ENCODE peak calls at places on chromosomes 12 and 14, in eight cellular contexts. One of them, this sample, is unnamed.

GRCh38 chr14:68210729-68211299 is 391.2 kb downstream of the RAD51B start:
- DNase-seq in tibial nerve: no peak
- DNase-seq in sigmoid colon: no peak
- DNase-seq in stomach: no peak
- DNase-seq in IMR-90: peak
- DNase-seq in lower leg skin: no peak
- DNase-seq in K562: peak
- DNase-seq in A549: no peak
- DNase-seq in this sample: peak

GRCh38 chr12:121139301-121139700 is 6.6 kb downstream of the P2RX7 start:
- DNase-seq in sigmoid colon: no peak
- DNase-seq in A549: no peak
- DNase-seq in K562: no peak
- DNase-seq in stomach: no peak
- DNase-seq in IMR-90: no peak
- DNase-seq in tibial nerve: no peak
- DNase-seq in lower leg skin: no peak
- DNase-seq in this sample: no peak

GRCh38 chr14:23094666-23095195 is at the start of gene ACIN1:
- DNase-seq in lower leg skin: no peak
- DNase-seq in tibial nerve: peak
- DNase-seq in sigmoid colon: peak
- DNase-seq in IMR-90: peak
- DNase-seq in stomach: peak
- DNase-seq in A549: no peak
- DNase-seq in K562: peak
- DNase-seq in this sample: no peak

GRCh38 chr14:56116128-56116900 is 1.9 kb upstream of the PELI2 start:
- DNase-seq in stomach: no peak
- DNase-seq in A549: no peak
- DNase-seq in IMR-90: no peak
- DNase-seq in K562: no peak
- DNase-seq in lower leg skin: no peak
- DNase-seq in tibial nerve: peak
- DNase-seq in sigmoid colon: peak
- DNase-seq in this sample: peak

GRCh38 chr12:94980577-94980976 is 22.9 kb downstream of the NDUFA12 start:
- DNase-seq in A549: no peak
- DNase-seq in K562: no peak
- DNase-seq in lower leg skin: no peak
- DNase-seq in sigmoid colon: no peak
- DNase-seq in tibial nerve: no peak
- DNase-seq in stomach: no peak
- DNase-seq in IMR-90: peak
- DNase-seq in this sample: no peak

GRCh38 chr12:84455598-84455997 is 457.0 kb downstream of the SLC6A15 start:
- DNase-seq in A549: no peak
- DNase-seq in sigmoid colon: no peak
- DNase-seq in tibial nerve: no peak
- DNase-seq in stomach: no peak
- DNase-seq in K562: no peak
- DNase-seq in IMR-90: no peak
- DNase-seq in lower leg skin: no peak
- DNase-seq in this sample: no peak

GRCh38 chr12:124687695-124688301 is 120.4 kb upstream of the NCOR2 start:
- DNase-seq in sigmoid colon: no peak
- DNase-seq in IMR-90: no peak
- DNase-seq in stomach: no peak
- DNase-seq in A549: no peak
- DNase-seq in tibial nerve: peak
- DNase-seq in lower leg skin: no peak
- DNase-seq in K562: no peak
- DNase-seq in this sample: peak

GRCh38 chr12:8554451-8555195 is 13.9 kb upstream of the CLEC4E start:
- DNase-seq in lower leg skin: no peak
- DNase-seq in sigmoid colon: no peak
- DNase-seq in IMR-90: peak
- DNase-seq in K562: no peak
- DNase-seq in tibial nerve: no peak
- DNase-seq in A549: no peak
- DNase-seq in stomach: no peak
- DNase-seq in this sample: no peak

GRCh38 chr12:132248439-132249157 is 80.8 kb downstream of the GALNT9 start:
- DNase-seq in A549: no peak
- DNase-seq in K562: no peak
- DNase-seq in lower leg skin: no peak
- DNase-seq in tibial nerve: no peak
- DNase-seq in sigmoid colon: no peak
- DNase-seq in stomach: no peak
- DNase-seq in IMR-90: peak
- DNase-seq in this sample: no peak

GRCh38 chr12:28235017-28235416 is 44.8 kb downstream of the CCDC91 start:
- DNase-seq in sigmoid colon: no peak
- DNase-seq in A549: no peak
- DNase-seq in IMR-90: no peak
- DNase-seq in K562: no peak
- DNase-seq in tibial nerve: no peak
- DNase-seq in stomach: no peak
- DNase-seq in lower leg skin: no peak
- DNase-seq in this sample: peak

GRCh38 chr12:19003110-19003509 is 126.4 kb upstream of the PLEKHA5 start:
- DNase-seq in IMR-90: no peak
- DNase-seq in stomach: no peak
- DNase-seq in tibial nerve: no peak
- DNase-seq in lower leg skin: no peak
- DNase-seq in sigmoid colon: no peak
- DNase-seq in A549: no peak
- DNase-seq in K562: no peak
- DNase-seq in this sample: no peak

GRCh38 chr12:38669530-38669929 is 235.9 kb downstream of the CPNE8 start:
- DNase-seq in K562: no peak
- DNase-seq in sigmoid colon: no peak
- DNase-seq in IMR-90: no peak
- DNase-seq in stomach: no peak
- DNase-seq in tibial nerve: no peak
- DNase-seq in A549: no peak
- DNase-seq in lower leg skin: no peak
- DNase-seq in this sample: peak

GRCh38 chr12:130829391-130830245 is 9.4 kb downstream of the STX2 start:
- DNase-seq in tibial nerve: no peak
- DNase-seq in A549: no peak
- DNase-seq in stomach: no peak
- DNase-seq in lower leg skin: peak
- DNase-seq in IMR-90: no peak
- DNase-seq in K562: no peak
- DNase-seq in sigmoid colon: no peak
- DNase-seq in this sample: no peak

GRCh38 chr14:103372552-103373304 is 12.5 kb upstream of the MARK3 start:
- DNase-seq in stomach: peak
- DNase-seq in tibial nerve: no peak
- DNase-seq in lower leg skin: no peak
- DNase-seq in sigmoid colon: peak
- DNase-seq in K562: peak
- DNase-seq in A549: peak
- DNase-seq in IMR-90: peak
- DNase-seq in this sample: peak

GRCh38 chr12:7712841-7713442 is 1.7 kb downstream of the DPPA3 start:
- DNase-seq in sigmoid colon: no peak
- DNase-seq in lower leg skin: no peak
- DNase-seq in tibial nerve: no peak
- DNase-seq in A549: no peak
- DNase-seq in stomach: no peak
- DNase-seq in IMR-90: no peak
- DNase-seq in K562: no peak
- DNase-seq in this sample: no peak

GRCh38 chr12:3973939-3974644 is 100.9 kb upstream of the PARP11 start:
- DNase-seq in A549: no peak
- DNase-seq in sigmoid colon: no peak
- DNase-seq in IMR-90: no peak
- DNase-seq in stomach: no peak
- DNase-seq in tibial nerve: no peak
- DNase-seq in lower leg skin: peak
- DNase-seq in K562: no peak
- DNase-seq in this sample: no peak

GRCh38 chr12:2624543-2625266 is 170.1 kb upstream of the FKBP4 start:
- DNase-seq in IMR-90: peak
- DNase-seq in K562: peak
- DNase-seq in A549: no peak
- DNase-seq in stomach: no peak
- DNase-seq in tibial nerve: no peak
- DNase-seq in sigmoid colon: no peak
- DNase-seq in lower leg skin: no peak
- DNase-seq in this sample: peak

GRCh38 chr12:79296871-79297270 is 393.9 kb downstream of the PAWR start:
- DNase-seq in IMR-90: no peak
- DNase-seq in sigmoid colon: no peak
- DNase-seq in stomach: no peak
- DNase-seq in lower leg skin: no peak
- DNase-seq in tibial nerve: no peak
- DNase-seq in A549: no peak
- DNase-seq in K562: no peak
- DNase-seq in this sample: no peak

GRCh38 chr12:117228239-117228638 is 38.0 kb upstream of the FBXO21 start:
- DNase-seq in A549: peak
- DNase-seq in stomach: no peak
- DNase-seq in IMR-90: no peak
- DNase-seq in K562: no peak
- DNase-seq in lower leg skin: no peak
- DNase-seq in tibial nerve: no peak
- DNase-seq in sigmoid colon: no peak
- DNase-seq in this sample: no peak

GRCh38 chr12:71846322-71846940 is 6.9 kb downstream of the TBC1D15 start:
- DNase-seq in tibial nerve: no peak
- DNase-seq in IMR-90: peak
- DNase-seq in lower leg skin: no peak
- DNase-seq in A549: no peak
- DNase-seq in K562: no peak
- DNase-seq in sigmoid colon: no peak
- DNase-seq in stomach: no peak
- DNase-seq in this sample: peak

GRCh38 chr14:100629696-100630095 is 42.5 kb upstream of the BEGAIN start:
- DNase-seq in sigmoid colon: no peak
- DNase-seq in IMR-90: no peak
- DNase-seq in lower leg skin: no peak
- DNase-seq in tibial nerve: no peak
- DNase-seq in stomach: no peak
- DNase-seq in A549: no peak
- DNase-seq in K562: no peak
- DNase-seq in this sample: no peak

GRCh38 chr12:26372856-26373255 is 177.5 kb downstream of the SSPN start:
- DNase-seq in stomach: no peak
- DNase-seq in IMR-90: no peak
- DNase-seq in lower leg skin: no peak
- DNase-seq in A549: no peak
- DNase-seq in K562: no peak
- DNase-seq in tibial nerve: no peak
- DNase-seq in sigmoid colon: no peak
- DNase-seq in this sample: no peak

GRCh38 chr14:33589334-33589733 is 361.5 kb downstream of the EGLN3 start:
- DNase-seq in A549: no peak
- DNase-seq in K562: no peak
- DNase-seq in stomach: peak
- DNase-seq in lower leg skin: no peak
- DNase-seq in sigmoid colon: no peak
- DNase-seq in IMR-90: peak
- DNase-seq in tibial nerve: no peak
- DNase-seq in this sample: no peak

GRCh38 chr12:105214141-105214540 is 21.8 kb downstream of the APPL2 start:
- DNase-seq in tibial nerve: no peak
- DNase-seq in stomach: no peak
- DNase-seq in IMR-90: peak
- DNase-seq in sigmoid colon: no peak
- DNase-seq in A549: no peak
- DNase-seq in K562: no peak
- DNase-seq in lower leg skin: no peak
- DNase-seq in this sample: no peak

GRCh38 chr14:53848851-53849250 is 107.8 kb downstream of the BMP4 start:
- DNase-seq in A549: no peak
- DNase-seq in stomach: no peak
- DNase-seq in IMR-90: no peak
- DNase-seq in K562: no peak
- DNase-seq in tibial nerve: no peak
- DNase-seq in sigmoid colon: no peak
- DNase-seq in lower leg skin: no peak
- DNase-seq in this sample: no peak
- TF ChIP-seq POLR2A in A549: no peak
- TF ChIP-seq POLR2A in stomach: no peak
- TF ChIP-seq POLR2A in IMR-90: no peak
- TF ChIP-seq POLR2A in K562: no peak
- TF ChIP-seq POLR2A in tibial nerve: no peak
- TF ChIP-seq POLR2A in sigmoid colon: no peak
- TF ChIP-seq POLR2A in lower leg skin: no peak
- TF ChIP-seq POLR2A in this sample: no peak

GRCh38 chr12:99259040-99259934 is 388.3 kb upstream of the GARIN6 start:
- DNase-seq in K562: no peak
- DNase-seq in tibial nerve: no peak
- DNase-seq in sigmoid colon: no peak
- DNase-seq in IMR-90: no peak
- DNase-seq in stomach: no peak
- DNase-seq in lower leg skin: no peak
- DNase-seq in A549: no peak
- DNase-seq in this sample: no peak
- TF ChIP-seq POLR2A in K562: no peak
- TF ChIP-seq POLR2A in tibial nerve: no peak
- TF ChIP-seq POLR2A in sigmoid colon: no peak
- TF ChIP-seq POLR2A in IMR-90: no peak
- TF ChIP-seq POLR2A in stomach: no peak
- TF ChIP-seq POLR2A in lower leg skin: no peak
- TF ChIP-seq POLR2A in A549: no peak
- TF ChIP-seq POLR2A in this sample: no peak

DNA sequence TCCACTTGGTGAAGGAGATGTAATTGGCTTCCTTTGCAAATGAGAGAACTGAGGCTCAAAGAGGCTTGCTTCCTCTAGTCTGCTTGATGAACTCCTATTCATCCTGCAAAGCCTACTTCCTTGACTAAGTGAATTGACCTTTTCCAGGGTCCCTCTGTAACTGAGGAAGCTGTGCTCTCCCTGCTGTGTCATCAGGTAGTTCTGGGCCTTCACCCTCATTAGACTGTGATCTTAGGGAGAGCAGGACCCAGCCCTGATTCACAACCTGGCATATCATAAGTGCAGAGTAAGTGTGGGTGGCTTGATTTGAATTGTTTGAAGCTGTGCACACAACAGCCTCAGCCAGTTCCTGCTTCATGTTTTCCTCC is 16.3 kb downstream of the ASB2 start:
- DNase-seq in A549: no peak
- DNase-seq in tibial nerve: no peak
- DNase-seq in lower leg skin: no peak
- DNase-seq in sigmoid colon: no peak
- DNase-seq in K562: no peak
- DNase-seq in stomach: no peak
- DNase-seq in IMR-90: peak
- DNase-seq in this sample: no peak
- TF ChIP-seq POLR2A in A549: no peak
- TF ChIP-seq POLR2A in tibial nerve: no peak
- TF ChIP-seq POLR2A in lower leg skin: no peak
- TF ChIP-seq POLR2A in sigmoid colon: no peak
- TF ChIP-seq POLR2A in K562: no peak
- TF ChIP-seq POLR2A in stomach: no peak
- TF ChIP-seq POLR2A in IMR-90: no peak
- TF ChIP-seq POLR2A in this sample: no peak

GRCh38 chr14:50717826-50718225 is 49.7 kb upstream of the SAV1 start:
- DNase-seq in stomach: no peak
- DNase-seq in IMR-90: no peak
- DNase-seq in K562: no peak
- DNase-seq in A549: no peak
- DNase-seq in lower leg skin: no peak
- DNase-seq in sigmoid colon: no peak
- DNase-seq in tibial nerve: no peak
- DNase-seq in this sample: no peak
- TF ChIP-seq POLR2A in stomach: no peak
- TF ChIP-seq POLR2A in IMR-90: no peak
- TF ChIP-seq POLR2A in K562: no peak
- TF ChIP-seq POLR2A in A549: no peak
- TF ChIP-seq POLR2A in lower leg skin: no peak
- TF ChIP-seq POLR2A in sigmoid colon: no peak
- TF ChIP-seq POLR2A in tibial nerve: no peak
- TF ChIP-seq POLR2A in this sample: no peak

This sample was measured in erythroblast.